ENCODE peak calls at places on chromosomes 13 and 19, in seven cellular contexts. M is neural progenitor cell; J is T-helper 22 cell; R is pancreas; U is NCI-H1105; W is RCC 7860; S is CD8-positive, alpha-beta T cell. T is an unnamed sample.
A peak's percentile ranks its signal among the peaks of the same experiment; 100 is the strongest.

GRCh38 chr13:26425439-26426358 is 131.8 kb upstream of the WASF3 start:
- DNase-seq in M (no peak), J (no peak), R (no peak), U (peak; percentile 58), W (no peak), S (no peak), T (no peak)

GRCh38 chr13:85367887-85368286 is 431.3 kb downstream of the SLITRK6 start:
- DNase-seq in M (no peak), J (no peak), R (no peak), U (no peak), W (no peak), S (no peak), T (no peak)

GRCh38 chr19:50003810-50004419 is 21.3 kb downstream of the VRK3 start:
- DNase-seq in M (no peak), J (no peak), R (no peak), U (no peak), W (peak; percentile 94), S (no peak), T (no peak)

GRCh38 chr19:13825489-13826475 is 30.5 kb downstream of the ZSWIM4 start:
- DNase-seq in M (peak; percentile 75), J (no peak), R (no peak), U (no peak), W (no peak), S (no peak), T (no peak)

GRCh38 chr19:19053508-19054314 is 10.1 kb upstream of the SLC25A42 start:
- DNase-seq in M (peak; percentile 91), J (peak; percentile 31), R (peak; percentile 34), U (peak; percentile 3), W (no peak), S (peak; percentile 37), T (peak; percentile 65)

GRCh38 chr19:42657551-42657950 is 62.8 kb upstream of the CEACAM8 start:
- DNase-seq in M (no peak), J (no peak), R (no peak), U (no peak), W (peak; percentile 25), S (no peak), T (no peak)

GRCh38 chr19:7456964-7457541 is 31.8 kb downstream of the PEX11G start:
- DNase-seq in M (no peak), J (no peak), R (no peak), U (no peak), W (peak; percentile 16), S (no peak), T (no peak)

GRCh38 chr13:49641810-49642291 is 13.5 kb downstream of the ARL11 start:
- DNase-seq in M (no peak), J (no peak), R (no peak), U (no peak), W (no peak), S (no peak), T (no peak)

GRCh38 chr13:49651775-49652690 is 23.7 kb downstream of the ARL11 start:
- DNase-seq in M (no peak), J (no peak), R (no peak), U (no peak), W (no peak), S (no peak), T (no peak)

GRCh38 chr13:29193083-29193482 is 372.9 kb downstream of the MTUS2 start:
- DNase-seq in M (no peak), J (no peak), R (no peak), U (no peak), W (no peak), S (no peak), T (no peak)

GRCh38 chr19:1521636-1522035 is 2.2 kb upstream of the PLK5 start:
- DNase-seq in M (no peak), J (no peak), R (no peak), U (no peak), W (no peak), S (no peak), T (no peak)

GRCh38 chr13:33057019-33057785 is 41.0 kb downstream of the KL start:
- DNase-seq in M (peak; percentile 52), J (no peak), R (no peak), U (no peak), W (no peak), S (no peak), T (no peak)

GRCh38 chr13:99087954-99088491 is 110.2 kb upstream of the DOCK9 start:
- DNase-seq in M (peak; percentile 37), J (peak; percentile 28), R (no peak), U (no peak), W (no peak), S (no peak), T (no peak)

T was measured in activated T-cell treated with anti-CD3 and anti-CD28 coated beads for 1 hour.